ENCODE peak calls at places on chromosomes 16 and 17, in five cellular contexts. V, P, E, X and O are unnamed samples.

GRCh38 chr17:40621558-40621957 is 26.1 kb downstream of the SMARCE1 start:
- DNase-seq in V (no peak), P (no peak), E (no peak), X (no peak), O (no peak)

GRCh38 chr17:78032166-78032565 is 73.7 kb downstream of the TNRC6C start:
- DNase-seq in V (no peak), P (no peak), E (no peak), X (no peak), O (no peak)

GRCh38 chr16:89922884-89923639 is at the start of gene TUBB3:
- DNase-seq in V (peak; percentile 78), P (peak; percentile 72), E (no peak), X (peak; percentile 69), O (peak; percentile 92)

GRCh38 chr16:3131755-3132377 is 3.0 kb upstream of the ZNF213 start:
- DNase-seq in V (peak; percentile 57), P (peak; percentile 55), E (no peak), X (peak; percentile 36), O (peak; percentile 40)

GRCh38 chr17:72529386-72529785 is 408.6 kb downstream of the SOX9 start:
- DNase-seq in V (peak; percentile 22), P (no peak), E (no peak), X (no peak), O (no peak)

GRCh38 chr16:22674832-22675191 is 139.2 kb upstream of the HS3ST2 start:
- DNase-seq in V (no peak), P (no peak), E (no peak), X (no peak), O (no peak)

GRCh38 chr16:57609541-57610401 is 18.7 kb upstream of the ADGRG1 start:
- DNase-seq in V (no peak), P (no peak), E (peak; percentile 77), X (no peak), O (no peak)

GRCh38 chr16:57694191-57694555 is 433 bp upstream of the DRC7 start:
- DNase-seq in V (no peak), P (no peak), E (no peak), X (no peak), O (no peak)

GRCh38 chr16:87330257-87330624 is 13.0 kb upstream of the C16orf95 start:
- DNase-seq in V (no peak), P (no peak), E (no peak), X (no peak), O (no peak)

GRCh38 chr16:88424536-88425230 is 28.4 kb upstream of the ZFPM1 start:
- DNase-seq in V (no peak), P (no peak), E (no peak), X (no peak), O (no peak)

GRCh38 chr16:48892884-48893283 is 282.9 kb upstream of the N4BP1 start:
- DNase-seq in V (no peak), P (no peak), E (no peak), X (no peak), O (no peak)

GRCh38 chr17:21373034-21373433 is 3.1 kb upstream of the KCNJ12 start:
- DNase-seq in V (no peak), P (no peak), E (no peak), X (no peak), O (no peak)

GRCh38 chr17:76497979-76498885 is 3.0 kb downstream of the RHBDF2 start:
- DNase-seq in V (no peak), P (peak; percentile 72), E (no peak), X (peak; percentile 81), O (peak; percentile 86)

GRCh38 chr17:40341808-40342574 is 22.5 kb downstream of the GJD3 start:
- DNase-seq in V (peak; percentile 72), P (peak; percentile 90), E (no peak), X (peak; percentile 87), O (no peak)

GRCh38 chr17:33049781-33050414 is 58.3 kb downstream of the SPACA3 start:
- DNase-seq in V (peak; percentile 6), P (peak; percentile 78), E (peak; percentile 4), X (no peak), O (peak; percentile 51)

GRCh38 chr17:35896011-35896587 is 15.9 kb upstream of the CCL5 start:
- DNase-seq in V (no peak), P (no peak), E (no peak), X (no peak), O (no peak)

GRCh38 chr17:68497885-68498319 is 14.3 kb upstream of the PRKAR1A start:
- DNase-seq in V (no peak), P (peak; percentile 58), E (peak; percentile 54), X (no peak), O (no peak)

GRCh38 chr16:30026449-30026848 is 3.5 kb downstream of the C16orf92 start:
- DNase-seq in V (no peak), P (no peak), E (no peak), X (no peak), O (no peak)

GRCh38 chr16:22642689-22643088 is 132.0 kb downstream of the NPIPB5 start:
- DNase-seq in V (no peak), P (no peak), E (no peak), X (no peak), O (no peak)

GRCh38 chr16:55695595-55695994 is 39.8 kb downstream of the SLC6A2 start:
- DNase-seq in V (no peak), P (no peak), E (no peak), X (no peak), O (no peak)

GRCh38 chr16:89401641-89402445 is 88.5 kb downstream of the ANKRD11 start:
- DNase-seq in V (no peak), P (no peak), E (no peak), X (no peak), O (peak; percentile 79)

GRCh38 chr16:70482624-70483023 is 28.2 kb downstream of the FCSK start:
- DNase-seq in V (no peak), P (no peak), E (no peak), X (no peak), O (no peak)

GRCh38 chr17:15112881-15113617 is 152.1 kb downstream of the PMP22 start:
- DNase-seq in V (no peak), P (no peak), E (no peak), X (no peak), O (no peak)

GRCh38 chr17:60604686-60605334 is 4.8 kb downstream of the PPM1D start:
- DNase-seq in V (no peak), P (no peak), E (no peak), X (peak; percentile 28), O (no peak)

GRCh38 chr16:81709369-81709900 is 69.7 kb upstream of the PLCG2 start:
- DNase-seq in V (no peak), P (no peak), E (no peak), X (no peak), O (no peak)

GRCh38 chr17:73772107-73772705 is 128.0 kb upstream of the SDK2 start:
- DNase-seq in V (peak; percentile 38), P (no peak), E (no peak), X (no peak), O (no peak)

GRCh38 chr17:15490634-15491261 is 23.3 kb upstream of the CDRT4 start:
- DNase-seq in V (no peak), P (peak; percentile 64), E (peak; percentile 6), X (peak; percentile 82), O (peak; percentile 46)

GRCh38 chr17:63358111-63358839 is 87.8 kb downstream of the CYB561 start:
- DNase-seq in V (no peak), P (no peak), E (no peak), X (no peak), O (peak; percentile 53)

GRCh38 chr16:9415588-9415987 is 324.1 kb downstream of the HAPSTR1 start:
- DNase-seq in V (no peak), P (no peak), E (no peak), X (no peak), O (no peak)

GRCh38 chr17:42778570-42778969 is 1.8 kb upstream of the WNK4 start:
- DNase-seq in V (no peak), P (no peak), E (no peak), X (no peak), O (no peak)

GRCh38 chr17:81413497-81414135 is 18.4 kb downstream of the BAHCC1 start:
- DNase-seq in V (no peak), P (no peak), E (no peak), X (no peak), O (no peak)

GRCh38 chr17:46811978-46812583 is 6.4 kb downstream of the WNT3 start:
- DNase-seq in V (no peak), P (no peak), E (no peak), X (no peak), O (peak; percentile 22)

GRCh38 chr16:56869513-56870270 is 4.7 kb downstream of the SLC12A3 start:
- DNase-seq in V (no peak), P (peak; percentile 39), E (peak; percentile 54), X (no peak), O (peak; percentile 31)

GRCh38 chr17:59783221-59784016 is 76.0 kb downstream of the VMP1 start:
- DNase-seq in V (no peak), P (no peak), E (no peak), X (no peak), O (peak; percentile 72)

GRCh38 chr16:9797306-9797705 is 384.9 kb downstream of the GRIN2A start:
- DNase-seq in V (no peak), P (no peak), E (no peak), X (no peak), O (no peak)

GRCh38 chr16:19858006-19858653 is 26.5 kb downstream of the GPRC5B start:
- DNase-seq in V (peak; percentile 26), P (no peak), E (no peak), X (no peak), O (no peak)

GRCh38 chr16:30997000-30997886 is 12.2 kb downstream of the HSD3B7 start:
- DNase-seq in V (peak; percentile 74), P (peak; percentile 89), E (peak; percentile 56), X (peak; percentile 88), O (peak; percentile 72)

GRCh38 chr16:10558746-10559641 is 21.4 kb downstream of the EMP2 start:
- DNase-seq in V (no peak), P (peak; percentile 36), E (no peak), X (peak; percentile 73), O (no peak)